ENCODE peak calls at places on chromosomes 16 and 17, in five cellular contexts. O, Z, M, T and K are unnamed samples.

GRCh38 chr17:47839899-47840741 is 953 bp downstream of the SCRN2 start:
- DNase-seq in Z (no peak), T (no peak), O (no peak), M (no peak), K (no peak)

GRCh38 chr16:230949-231348 is 1.7 kb upstream of the LUC7L start:
- DNase-seq in O (no peak), Z (no peak), M (no peak), T (no peak), K (no peak)

GRCh38 chr16:70682239-70683145 is 3.4 kb downstream of the MTSS2 start:
- DNase-seq in M (no peak), T (no peak), O (no peak), Z (no peak), K (no peak)

GRCh38 chr17:2050246-2050866 is 4.5 kb upstream of the HIC1 start:
- DNase-seq in O (peak), T (peak), Z (peak), M (no peak), K (no peak)

GRCh38 chr16:73711441-73712080 is 585.1 kb upstream of the PSMD7 start:
- DNase-seq in O (no peak), T (no peak), Z (no peak), M (no peak), K (no peak)

GRCh38 chr17:57294629-57295501 is 38.5 kb downstream of the MSI2 start:
- DNase-seq in Z (peak), O (peak), M (peak), T (no peak), K (no peak)

GRCh38 chr17:76918811-76919210 is 50.6 kb downstream of the MGAT5B start:
- DNase-seq in Z (no peak), O (no peak), T (no peak), M (no peak), K (no peak)

GRCh38 chr16:6247771-6248170 is 1084.9 kb upstream of the RBFOX1 start:
- DNase-seq in O (no peak), M (no peak), Z (no peak), T (no peak), K (no peak)

GRCh38 chr16:11619327-11619851 is 32.7 kb upstream of the LITAF start:
- DNase-seq in M (no peak), Z (no peak), O (peak), T (no peak), K (no peak)

GRCh38 chr16:23508589-23509440 is 1.5 kb downstream of the GGA2 start:
- DNase-seq in M (no peak), O (no peak), Z (no peak), T (no peak), K (no peak)

GRCh38 chr17:54992797-54993639 is 24.5 kb downstream of the STXBP4 start:
- DNase-seq in O (no peak), T (no peak), Z (peak), M (no peak), K (no peak)

GRCh38 chr16:57685633-57686032 is 9.0 kb upstream of the DRC7 start:
- DNase-seq in M (no peak), T (no peak), Z (no peak), O (no peak), K (no peak)

GRCh38 chr17:28937044-28937729 is 14.1 kb downstream of the PHF12 start:
- DNase-seq in M (no peak), Z (no peak), T (no peak), O (no peak), K (no peak)

GRCh38 chr17:67046398-67046797 is 2.0 kb downstream of the CACNG1 start:
- DNase-seq in T (no peak), O (no peak), M (no peak), Z (no peak), K (no peak)

GRCh38 chr17:7440823-7441174 is 1.5 kb downstream of the FGF11 start:
- DNase-seq in Z (no peak), O (no peak), M (no peak), T (no peak), K (no peak)

GRCh38 chr17:65638221-65638940 is 76.9 kb upstream of the AXIN2 start:
- DNase-seq in T (peak), O (no peak), Z (no peak), M (no peak), K (no peak)

GRCh38 chr17:75061618-75062017 is 14.6 kb downstream of the KCTD2 start:
- DNase-seq in M (no peak), O (no peak), T (no peak), Z (no peak), K (no peak)

GRCh38 chr17:39401412-39402278 is at the start of gene FBXL20:
- DNase-seq in Z (peak), O (peak), T (peak), M (peak), K (peak)

GRCh38 chr17:78642707-78643106 is 65.5 kb upstream of the DNAH17 start:
- DNase-seq in O (no peak), Z (no peak), T (no peak), M (no peak), K (no peak)

GRCh38 chr16:80948886-80949502 is 57.7 kb downstream of the CMC2 start:
- DNase-seq in T (no peak), Z (no peak), M (no peak), O (no peak), K (no peak)

GRCh38 chr17:58614854-58615409 is 76.9 kb downstream of the TEX14 start:
- DNase-seq in O (no peak), Z (no peak), T (no peak), M (no peak), K (no peak)

GRCh38 chr17:27760069-27760885 is 40.1 kb downstream of the NOS2 start:
- DNase-seq in T (peak), M (peak), O (peak), Z (peak), K (peak)

GRCh38 chr17:59804910-59805381 is 87.8 kb downstream of the TUBD1 start:
- DNase-seq in O (no peak), Z (no peak), M (no peak), T (no peak), K (no peak)

GRCh38 chr17:64984776-64985521 is 65.7 kb upstream of the LRRC37A3 start:
- DNase-seq in T (no peak), Z (no peak), M (no peak), O (peak), K (no peak)

GRCh38 chr17:32222621-32223020 is 43.0 kb upstream of the RHBDL3 start:
- DNase-seq in T (no peak), O (no peak), M (no peak), Z (peak), K (no peak)

GRCh38 chr16:17211797-17212196 is 259.0 kb downstream of the XYLT1 start:
- DNase-seq in Z (no peak), O (peak), T (no peak), M (no peak), K (no peak)

GRCh38 chr16:3097266-3097665 is 1.8 kb downstream of the ZSCAN10 start:
- DNase-seq in Z (no peak), M (no peak), O (no peak), T (no peak), K (no peak)

GRCh38 chr17:61363601-61364462 is 35.8 kb upstream of the TBX2 start:
- DNase-seq in O (no peak), T (no peak), Z (no peak), M (no peak), K (no peak)

GRCh38 chr16:74892574-74893461 is 92.1 kb downstream of the WDR59 start:
- DNase-seq in T (no peak), O (no peak), M (no peak), Z (no peak), K (no peak)

GRCh38 chr17:57569021-57569420 is 176.1 kb downstream of the CCDC182 start:
- DNase-seq in Z (no peak), M (no peak), O (no peak), T (no peak), K (no peak)

GRCh38 chr17:27817731-27818130 is 17.4 kb upstream of the NOS2 start:
- DNase-seq in Z (no peak), M (no peak), O (no peak), T (no peak), K (no peak)